ENCODE peak calls at places on chromosomes 5 and 9, in nine cellular contexts. V is OCI-LY7; D is WERI-Rb-1; F is aorta; H is tibial artery; B is astrocyte; Y is effector memory CD4-positive, alpha-beta T cell; K is psoas muscle; P is body of pancreas. L is an unnamed sample.

GRCh38 chr5:107553063-107553676 is 117.6 kb downstream of the EFNA5 start:
- DNase-seq in V (no peak), D (no peak), F (no peak), H (no peak), B (peak; percentile 34), Y (no peak), K (no peak), P (no peak), L (no peak)

GRCh38 chr9:78118742-78119473 is 87.3 kb upstream of the GNAQ start:
- DNase-seq in V (peak; percentile 21), D (no peak), F (no peak), H (no peak), B (peak; percentile 73), Y (no peak), K (no peak), P (no peak), L (no peak)

GRCh38 chr5:96934291-96934694 is 1.6 kb upstream of the LNPEP start:
- DNase-seq in V (peak; percentile 54), D (no peak), F (no peak), H (no peak), B (peak; percentile 53), Y (peak; percentile 11), K (no peak), P (peak; percentile 16), L (no peak)

GRCh38 chr9:107948601-107949000 is 459.0 kb upstream of the KLF4 start:
- DNase-seq in V (no peak), D (no peak), F (no peak), H (no peak), B (peak; percentile 18), Y (no peak), K (no peak), P (no peak), L (no peak)

GRCh38 chr5:148730955-148731898 is 76.9 kb upstream of the HTR4 start:
- DNase-seq in V (peak; percentile 88), D (peak; percentile 73), F (peak; percentile 76), H (peak; percentile 80), B (peak; percentile 64), Y (peak; percentile 55), K (peak; percentile 60), P (peak; percentile 82), L (peak; percentile 18)

GRCh38 chr9:96618209-96619108 is 1.2 kb downstream of the CDC14B start:
- DNase-seq in V (no peak), D (peak; percentile 29), F (peak; percentile 91), H (peak; percentile 46), B (no peak), Y (no peak), K (peak; percentile 76), P (peak; percentile 52), L (peak; percentile 72)

GRCh38 chr5:149785341-149785740 is 55.2 kb downstream of the PPARGC1B start:
- DNase-seq in V (no peak), D (no peak), F (no peak), H (no peak), B (no peak), Y (no peak), K (no peak), P (no peak), L (no peak)

GRCh38 chr5:110342683-110343082 is 383.8 kb downstream of the TMEM232 start:
- DNase-seq in V (no peak), D (no peak), F (no peak), H (peak; percentile 35), B (no peak), Y (no peak), K (peak; percentile 52), P (no peak), L (no peak)

GRCh38 chr9:133187561-133188005 is 21.5 kb downstream of the OBP2B start:
- DNase-seq in V (no peak), D (no peak), F (peak; percentile 21), H (no peak), B (no peak), Y (no peak), K (peak; percentile 38), P (no peak), L (no peak)

GRCh38 chr5:126544087-126544740 is 50.8 kb downstream of the ALDH7A1 start:
- DNase-seq in V (peak; percentile 86), D (peak; percentile 71), F (no peak), H (no peak), B (no peak), Y (peak; percentile 14), K (no peak), P (no peak), L (peak; percentile 30)

GRCh38 chr9:93965830-93966577 is 10.8 kb upstream of the BARX1 start:
- DNase-seq in V (no peak), D (no peak), F (no peak), H (no peak), B (no peak), Y (no peak), K (no peak), P (no peak), L (peak; percentile 75)

GRCh38 chr9:100577776-100578448 is at the start of gene CAVIN4:
- DNase-seq in V (no peak), D (no peak), F (no peak), H (no peak), B (peak; percentile 92), Y (no peak), K (peak; percentile 71), P (no peak), L (no peak)

GRCh38 chr9:89309608-89310485 is 1.1 kb upstream of the CKS2 start:
- DNase-seq in V (peak; percentile 36), D (peak; percentile 69), F (no peak), H (no peak), B (no peak), Y (no peak), K (no peak), P (no peak), L (no peak)

DNA sequence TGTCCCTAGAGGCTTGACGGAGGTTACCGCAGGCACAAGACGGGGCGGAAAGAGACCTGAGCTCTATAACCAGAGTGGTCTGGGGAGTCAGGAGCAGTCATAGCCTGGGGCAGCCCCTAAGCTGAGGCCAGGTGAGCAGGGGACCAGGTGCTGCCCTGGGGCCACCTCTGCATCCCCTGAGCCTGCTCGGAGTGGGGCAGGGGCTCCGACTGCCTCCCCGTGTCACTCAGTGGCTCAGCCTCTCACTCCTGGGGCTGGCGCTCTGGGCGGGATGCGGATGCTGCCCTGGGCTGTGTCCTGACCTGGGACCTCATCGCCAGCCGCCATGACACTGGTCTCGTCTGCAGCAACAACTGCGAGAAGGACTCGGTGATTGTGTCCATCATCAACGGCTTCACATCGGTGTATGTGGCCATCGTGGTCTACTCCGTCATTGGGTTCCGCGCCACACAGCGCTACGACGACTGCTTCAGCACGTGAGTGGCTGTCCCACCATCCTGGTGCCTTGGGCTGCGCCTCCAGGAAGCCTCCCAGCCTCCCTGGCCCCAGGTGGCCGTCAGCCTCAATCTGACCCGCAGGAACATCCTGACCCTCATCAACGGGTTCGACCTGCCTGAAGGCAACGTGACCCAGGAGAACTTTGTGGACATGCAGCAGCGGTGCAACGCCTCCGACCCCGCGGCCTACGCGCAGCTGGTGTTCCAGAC is 8.8 kb upstream of the SLC6A18 start:
- DNase-seq in V (no peak), D (no peak), F (no peak), H (no peak), B (no peak), Y (no peak), K (peak; percentile 23), P (no peak), L (no peak)
- H3K36me3 ChIP-seq in V (no peaks in the 10 kb centered on the region), D (no peaks in the 10 kb centered on the region), F (no peaks in the 10 kb centered on the region), H (no peaks in the 10 kb centered on the region), B (no peaks in the 10 kb centered on the region), Y (no peaks in the 10 kb centered on the region), K (no peaks in the 10 kb centered on the region), P (no peaks in the 10 kb centered on the region), L (no peaks in the 10 kb centered on the region)

GRCh38 chr5:157478726-157479125 is 18.7 kb downstream of the NIPAL4 start:
- DNase-seq in V (no peak), D (no peak), F (no peak), H (no peak), B (no peak), Y (no peak), K (no peak), P (no peak), L (no peak)

GRCh38 chr5:157477814-157478494 is 17.9 kb downstream of the NIPAL4 start:
- DNase-seq in V (no peak), D (no peak), F (no peak), H (no peak), B (no peak), Y (no peak), K (no peak), P (no peak), L (no peak)

GRCh38 chr5:157473383-157474370 is 13.7 kb downstream of the NIPAL4 start:
- DNase-seq in V (no peak), D (no peak), F (no peak), H (no peak), B (peak; percentile 70), Y (no peak), K (no peak), P (no peak), L (no peak)

GRCh38 chr5:157476699-157477408 is 16.8 kb downstream of the NIPAL4 start:
- DNase-seq in V (peak; percentile 79), D (peak; percentile 61), F (peak; percentile 4), H (no peak), B (peak; percentile 45), Y (no peak), K (no peak), P (peak; percentile 39), L (peak; percentile 71)

DNA sequence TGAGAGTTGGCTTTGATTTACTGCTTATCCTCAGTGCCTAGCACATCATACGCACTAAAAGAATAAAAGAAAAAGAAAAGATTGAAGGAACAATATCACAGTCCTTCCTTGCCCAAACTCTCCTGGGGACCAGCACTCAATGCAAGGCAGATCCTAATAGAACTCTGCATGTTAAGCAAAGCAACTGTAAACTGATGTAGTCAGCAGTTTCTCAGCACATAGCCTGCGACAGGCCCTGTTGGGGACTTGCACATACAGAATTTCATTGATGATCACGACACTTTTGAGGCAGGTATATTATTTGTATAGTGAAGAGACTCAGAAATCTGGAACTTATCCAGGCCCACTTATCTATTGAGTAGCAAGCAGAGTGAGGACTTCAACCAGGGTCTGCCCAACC is 15.4 kb downstream of the NIPAL4 start:
- DNase-seq in V (no peak), D (no peak), F (no peak), H (no peak), B (no peak), Y (no peak), K (no peak), P (no peak), L (no peak)
- H3K36me3 ChIP-seq in V (peaks cover 4% of the 10 kb centered on the region), D (no peaks in the 10 kb centered on the region), F (peaks cover 3% of the 10 kb centered on the region), H (no peaks in the 10 kb centered on the region), B (peaks cover 35% of the 10 kb centered on the region), Y (peaks cover 21% of the 10 kb centered on the region), K (no peaks in the 10 kb centered on the region), P (no peaks in the 10 kb centered on the region), L (peaks cover 2% of the 10 kb centered on the region)

GRCh38 chr5:174998131-174998730 is 273.8 kb downstream of the MSX2 start:
- DNase-seq in V (peak; percentile 1), D (no peak), F (no peak), H (no peak), B (no peak), Y (no peak), K (no peak), P (no peak), L (no peak)
- H3K36me3 ChIP-seq in V (no peaks in the 10 kb centered on the region), D (no peaks in the 10 kb centered on the region), F (no peaks in the 10 kb centered on the region), H (no peaks in the 10 kb centered on the region), B (no peaks in the 10 kb centered on the region), Y (no peaks in the 10 kb centered on the region), K (no peaks in the 10 kb centered on the region), P (no peaks in the 10 kb centered on the region), L (no peaks in the 10 kb centered on the region)

DNA sequence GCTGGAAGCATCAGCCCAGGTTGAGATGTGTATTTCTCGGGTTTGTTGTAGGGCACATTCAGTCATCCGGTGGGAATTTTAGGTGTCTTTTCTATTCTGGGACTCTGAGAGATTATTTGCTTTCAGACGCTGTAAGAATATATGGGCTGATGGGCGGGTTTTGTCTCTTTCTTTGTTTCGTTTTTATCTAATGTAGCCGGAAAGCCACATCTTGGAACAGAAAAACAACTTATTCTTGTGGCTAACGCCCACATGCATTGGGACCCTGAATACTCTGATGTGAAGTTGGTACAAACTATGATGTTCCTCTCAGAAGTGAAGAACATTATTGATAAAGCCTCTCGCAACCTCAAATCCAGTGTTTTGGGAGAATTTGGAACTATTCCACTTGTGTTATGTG is 22.4 kb downstream of the SCGB3A1 start:
- DNase-seq in V (no peak), D (no peak), F (no peak), H (no peak), B (no peak), Y (no peak), K (no peak), P (no peak), L (no peak)
- H3K36me3 ChIP-seq in V (peaks cover 93% of the 10 kb centered on the region), D (peaks cover 24% of the 10 kb centered on the region), F (peaks cover 5% of the 10 kb centered on the region), H (peaks cover 64% of the 10 kb centered on the region), B (peaks cover 27% of the 10 kb centered on the region), Y (peaks cover 28% of the 10 kb centered on the region), K (peaks cover 9% of the 10 kb centered on the region), P (no peaks in the 10 kb centered on the region), L (peaks cover 16% of the 10 kb centered on the region)